ENCODE peak calls at places on chromosomes 5 and 9, in five cellular contexts. Y is HCT116, E is uterus, M is adrenal gland, W is Peyer's patch. K is an unnamed sample.
A peak's percentile ranks its signal among the peaks of the same experiment; 100 is the strongest.

GRCh38 chr9:117266855-117267497 is 147.9 kb downstream of the ASTN2 start:
- DNase-seq in Y (no peak), E (no peak), M (no peak), W (no peak), K (no peak)

GRCh38 chr9:93268551-93269314 is 84.8 kb downstream of the WNK2 start:
- DNase-seq in Y (no peak), E (no peak), M (peak; percentile 9), W (peak; percentile 72), K (peak; percentile 88)

GRCh38 chr9:99819123-99819483 is 2.6 kb upstream of the NR4A3 start:
- DNase-seq in Y (no peak), E (no peak), M (no peak), W (no peak), K (no peak)

GRCh38 chr5:138668451-138668850 is 84.8 kb upstream of the CTNNA1 start:
- DNase-seq in Y (no peak), E (no peak), M (no peak), W (no peak), K (no peak)

GRCh38 chr5:10493884-10494283 is 52.2 kb downstream of the ROPN1L start:
- DNase-seq in Y (no peak), E (no peak), M (no peak), W (no peak), K (no peak)

GRCh38 chr5:52173133-52173532 is 614.6 kb upstream of the ITGA1 start:
- DNase-seq in Y (no peak), E (no peak), M (no peak), W (no peak), K (no peak)

GRCh38 chr5:148209151-148209550 is 6.3 kb downstream of the SPINK6 start:
- DNase-seq in Y (no peak), E (no peak), M (no peak), W (no peak), K (no peak)

GRCh38 chr9:85978496-85978895 is 37.5 kb downstream of the NAA35 start:
- DNase-seq in Y (no peak), E (no peak), M (no peak), W (no peak), K (no peak)

GRCh38 chr5:165783024-165783423 is 2277.6 kb downstream of the MAT2B start:
- DNase-seq in Y (no peak), E (no peak), M (no peak), W (no peak), K (no peak)
- TF ChIP-seq POLR2A in Y (no peak), E (no peak), M (no peak), W (no peak), K (no peak)

GRCh38 chr5:141330299-141331080 is at the start of gene PCDHGA1:
- DNase-seq in Y (no peak), E (no peak), M (no peak), W (peak; percentile 25), K (no peak)
- TF ChIP-seq CTCF in Y (peak; percentile 39), E (no peak), M (no peak), W (no peak), K (no peak)

GRCh38 chr5:86981898-86982297 is 285.8 kb upstream of the RASA1 start:
- DNase-seq in Y (no peak), E (no peak), M (no peak), W (no peak), K (no peak)

GRCh38 chr5:86977808-86978207 is 289.9 kb upstream of the RASA1 start:
- DNase-seq in Y (no peak), E (no peak), M (no peak), W (no peak), K (no peak)

GRCh38 chr5:86986837-86987236 is 280.8 kb upstream of the RASA1 start:
- DNase-seq in Y (no peak), E (no peak), M (no peak), W (no peak), K (no peak)

GRCh38 chr5:86979801-86980510 is 287.7 kb upstream of the RASA1 start:
- DNase-seq in Y (peak; percentile 33), E (no peak), M (no peak), W (no peak), K (no peak)

DNA sequence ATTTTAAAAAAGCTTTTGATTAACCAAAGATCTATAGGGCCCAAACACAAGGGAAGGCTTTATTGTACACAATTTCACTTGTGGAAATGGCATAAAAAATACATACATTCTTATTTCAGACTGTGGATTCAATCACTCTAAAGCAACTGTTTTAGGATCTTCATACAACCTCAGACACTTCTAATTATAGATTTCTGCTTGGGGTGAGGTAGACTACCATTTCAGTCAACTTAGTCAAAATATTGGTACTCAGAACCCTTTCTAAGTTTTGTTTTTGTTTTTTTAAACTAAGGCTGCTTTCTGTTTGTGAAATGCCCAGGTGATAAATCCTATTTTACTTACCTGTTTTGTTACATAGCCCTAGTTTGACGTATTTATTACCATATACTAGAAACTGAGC is 284.5 kb upstream of the RASA1 start:
- DNase-seq in Y (no peak), E (no peak), M (no peak), W (no peak), K (no peak)
- TF ChIP-seq POLR2A in Y (no peak), E (no peak), M (no peak), W (no peak), K (no peak)

GRCh38 chr5:115841382-115842088 is at the start of the genes AP3S1 and ATG12:
- DNase-seq in Y (peak; percentile 91), E (peak; percentile 86), M (peak; percentile 92), W (peak; percentile 90), K (peak; percentile 98)

GRCh38 chr5:115842952-115843351 is 1.2 kb downstream of the AP3S1 start:
- DNase-seq in Y (no peak), E (no peak), M (no peak), W (no peak), K (no peak)

GRCh38 chr5:115840825-115841224 is 540 bp downstream of the ATG12 start:
- DNase-seq in Y (no peak), E (no peak), M (no peak), W (no peak), K (no peak)

GRCh38 chr5:115843444-115844130 is 1.9 kb downstream of the AP3S1 start:
- DNase-seq in Y (no peak), E (no peak), M (no peak), W (no peak), K (no peak)

GRCh38 chr5:115842089-115842881 is 550 bp downstream of the AP3S1 start:
- DNase-seq in Y (peak; percentile 51), E (peak; percentile 22), M (peak; percentile 31), W (peak; percentile 37), K (no peak)
- TF ChIP-seq CTCF in Y (no peak), E (peak; percentile 29), M (no peak), W (no peak), K (no peak)

GRCh38 chr9:34126207-34127034 is at the start of gene DCAF12:
- DNase-seq in Y (peak; percentile 78), E (peak; percentile 90), M (peak; percentile 93), W (peak; percentile 74), K (peak; percentile 96)
- TF ChIP-seq POLR2A in Y (peak; percentile 14), E (peak; percentile 59), M (peak; percentile 82), W (peak; percentile 66), K (no peak)

DNA sequence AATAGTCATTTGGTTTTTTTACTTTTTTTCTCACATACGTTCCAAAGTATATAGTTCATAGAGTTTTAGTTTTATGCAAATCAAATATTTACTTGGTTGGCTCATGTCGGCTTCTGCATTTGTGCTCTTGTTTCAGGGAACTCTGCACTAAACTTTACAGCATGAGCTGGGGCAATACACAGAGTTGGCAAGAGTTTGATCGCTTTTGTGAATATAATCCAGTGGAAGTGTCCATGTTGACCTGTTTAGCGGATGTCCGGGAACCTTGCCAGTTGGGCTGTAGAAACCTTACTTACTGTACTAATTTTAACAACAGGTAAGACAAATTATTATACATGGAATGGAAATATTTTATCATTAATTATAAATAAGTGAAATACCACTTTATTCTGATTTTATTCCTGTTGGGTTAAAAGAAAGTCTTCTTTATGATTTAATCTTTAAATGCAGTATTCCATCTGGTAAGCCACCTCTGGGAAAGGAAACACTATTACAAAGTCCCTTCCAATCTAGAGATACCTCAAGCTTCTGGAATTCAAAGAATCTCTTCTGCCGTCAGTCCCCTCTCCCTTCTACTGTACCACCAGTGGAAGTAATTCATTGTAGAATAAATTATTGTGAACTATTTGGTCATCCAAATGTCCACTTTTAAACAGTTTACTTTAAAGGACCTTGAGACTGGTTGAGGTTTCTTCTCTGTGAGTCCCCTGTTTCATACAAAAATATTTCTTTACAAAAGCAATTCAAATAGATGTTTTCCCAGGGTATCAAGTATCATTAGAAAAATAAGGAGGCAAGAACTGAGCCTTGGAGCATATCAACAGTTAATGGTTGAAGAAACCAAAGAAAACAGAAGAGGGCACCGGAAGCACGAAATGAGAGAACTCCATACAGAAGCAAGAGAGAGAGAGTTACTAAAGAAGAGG is 45.2 kb upstream of the GLIPR2 start:
- DNase-seq in Y (no peak), E (peak; percentile 31), M (peak; percentile 39), W (no peak), K (no peak)
- TF ChIP-seq CTCF in Y (peak; percentile 9), E (no peak), M (no peak), W (no peak), K (no peak)

K was measured in spleen.